ENCODE peak calls at places on chromosome 20, in five cellular contexts. B, H, X, Q and Y are unnamed samples. For H3K27me3, the result is how much of the 10 kb centered on the place peaks cover.

GRCh38 chr20:59071224-59071623 is 28.6 kb upstream of the PRELID3B start:
- DNase-seq in B (no peak), H (no peak), X (no peak), Q (no peak), Y (no peak)

GRCh38 chr20:45304464-45304999 is 2.1 kb upstream of the RBPJL start:
- DNase-seq in B (no peak), H (no peak), X (no peak), Q (no peak), Y (no peak)

GRCh38 chr20:25720285-25720684 is 23.6 kb upstream of the ZNF337 start:
- DNase-seq in B (no peak), H (no peak), X (no peak), Q (no peak), Y (no peak)

GRCh38 chr20:22106308-22106938 is 401.0 kb downstream of the PAX1 start:
- DNase-seq in B (no peak), H (no peak), X (peak), Q (no peak), Y (peak)

GRCh38 chr20:15875446-15875845 is 697.8 kb downstream of the KIF16B start:
- DNase-seq in B (no peak), H (no peak), X (no peak), Q (no peak), Y (peak)

GRCh38 chr20:36604952-36605308 is 649 bp upstream of the RAB5IF start:
- DNase-seq in B (peak), H (peak), X (peak), Q (no peak), Y (peak)

GRCh38 chr20:32536861-32537656 is 48.1 kb downstream of the NOL4L start:
- DNase-seq in B (no peak), H (peak), X (peak), Q (no peak), Y (peak)

GRCh38 chr20:37443596-37443995 is 77.5 kb upstream of the NNAT start:
- DNase-seq in B (no peak), H (no peak), X (no peak), Q (no peak), Y (no peak)

GRCh38 chr20:57450419-57450818 is 59.2 kb downstream of the RBM38 start:
- DNase-seq in B (peak), H (no peak), X (peak), Q (no peak), Y (no peak)

GRCh38 chr20:19427480-19427879 is 215.0 kb downstream of the SLC24A3 start:
- DNase-seq in B (no peak), H (no peak), X (no peak), Q (peak), Y (peak)

GRCh38 chr20:62366370-62367135 is 559 bp downstream of the LAMA5 start:
- DNase-seq in B (peak), H (peak), X (peak), Q (no peak), Y (no peak)

GRCh38 chr20:58515240-58516212 is at the start of gene APCDD1L:
- DNase-seq in B (no peak), H (no peak), X (peak), Q (no peak), Y (no peak)

DNA sequence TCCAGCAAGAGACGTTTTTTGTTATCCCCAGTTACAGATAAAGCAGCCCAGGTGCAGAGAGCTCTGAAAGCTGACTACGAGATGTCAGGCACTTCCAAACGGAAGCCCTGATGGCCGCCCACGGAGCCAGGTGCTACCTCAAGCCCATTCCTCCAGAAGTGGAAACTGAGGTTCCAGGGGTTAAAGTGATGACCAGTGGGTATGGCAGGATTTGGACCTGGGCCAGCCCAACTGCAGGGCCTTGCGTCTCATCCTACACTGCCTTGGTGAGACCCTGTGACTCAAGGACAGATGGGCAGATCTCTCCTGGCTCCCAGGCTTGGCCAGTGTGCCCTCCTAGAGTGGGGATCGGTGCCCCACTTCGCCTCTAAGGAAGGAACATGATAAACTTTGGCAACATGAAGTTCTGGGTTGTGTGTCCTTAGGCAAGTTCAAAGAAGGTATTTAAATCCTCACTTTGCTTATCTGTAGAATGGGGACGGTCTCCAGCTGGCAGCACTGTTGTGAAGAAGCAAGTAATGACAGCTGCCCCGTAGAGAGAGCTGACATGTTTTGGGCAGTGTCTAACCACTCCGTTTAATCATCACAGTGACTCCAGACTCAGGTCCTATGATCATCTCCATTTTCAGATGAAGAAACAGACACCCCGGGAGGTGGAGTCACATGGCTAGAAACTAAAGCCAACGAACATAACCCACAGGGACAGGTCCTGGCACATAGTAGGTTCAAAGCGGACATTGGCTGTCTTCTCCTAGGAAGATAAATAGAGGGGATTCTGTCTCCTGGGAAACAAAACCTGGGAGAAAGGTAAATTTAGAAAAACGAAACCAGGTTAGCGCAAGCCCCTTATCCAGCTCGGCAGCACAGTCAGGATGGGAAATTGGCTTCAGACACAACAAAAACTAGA is 34.4 kb upstream of the CDH22 start:
- DNase-seq in B (no peak), H (no peak), X (no peak), Q (no peak), Y (no peak)
- H3K27me3 ChIP-seq in B (under half), H (under half), X (under half), Q (under half), Y (under half)

DNA sequence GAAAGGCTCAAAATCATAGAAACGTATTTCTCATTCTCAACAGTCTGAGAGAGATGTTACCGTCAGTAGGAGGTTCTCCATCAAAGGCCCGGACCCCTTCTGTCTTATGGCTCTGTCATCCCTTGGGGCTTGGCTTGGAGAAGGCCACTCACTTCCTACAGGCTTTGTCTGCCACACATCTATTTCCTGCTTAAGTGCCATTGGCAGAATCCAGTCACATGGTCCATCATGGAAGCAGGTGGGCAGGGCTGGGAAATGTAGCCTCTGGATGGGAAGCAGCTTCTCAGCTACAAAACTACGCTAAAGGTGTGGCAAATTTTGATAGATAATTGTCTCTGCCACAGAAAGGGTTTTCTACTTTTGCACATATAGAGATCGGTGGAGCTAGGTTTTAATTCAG is 12.6 kb upstream of the ZFP64 start:
- DNase-seq in B (no peak), H (no peak), X (peak), Q (no peak), Y (no peak)
- H3K27ac ChIP-seq in B (no peak), H (no peak), X (no peak), Q (no peak), Y (no peak)

DNA sequence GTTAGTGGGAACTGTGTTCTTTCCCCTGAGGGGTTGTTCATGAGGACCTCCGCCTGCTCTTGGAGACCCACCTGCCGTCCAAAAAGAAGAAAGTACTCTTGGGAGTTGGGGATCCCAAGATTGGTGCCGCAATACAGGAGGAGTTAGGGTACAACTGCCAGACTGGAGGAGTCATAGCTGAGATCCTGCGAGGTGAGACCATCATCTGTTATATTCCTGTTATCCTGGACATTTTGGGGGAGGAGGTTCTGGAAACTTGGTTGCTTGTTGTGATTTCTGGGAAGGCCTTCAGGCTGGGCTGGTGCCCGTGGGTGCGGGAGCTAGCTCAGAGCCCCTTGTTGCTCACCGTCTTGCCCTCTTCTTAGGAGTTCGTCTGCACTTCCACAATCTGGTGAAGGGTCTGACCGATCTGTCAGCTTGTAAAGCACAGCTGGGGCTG is 2.0 kb downstream of the NOP56 start:
- DNase-seq in B (no peak), H (no peak), X (no peak), Q (no peak), Y (no peak)
- TF ChIP-seq POLR2A in B (no peak), H (no peak), X (no peak), Q (no peak), Y (no peak)

GRCh38 chr20:61043681-61044080 is 208.4 kb upstream of the CDH4 start:
- DNase-seq in B (no peak), H (no peak), X (no peak), Q (no peak), Y (no peak)
- H3K27me3 ChIP-seq in B (under half), H (under half), X (under half), Q (under half), Y (under half)

GRCh38 chr20:48283470-48284110 is 498.3 kb upstream of the SULF2 start:
- DNase-seq in B (peak), H (peak), X (no peak), Q (peak), Y (no peak)

GRCh38 chr20:48275737-48276342 is 490.6 kb upstream of the SULF2 start:
- DNase-seq in B (no peak), H (no peak), X (no peak), Q (no peak), Y (no peak)

GRCh38 chr20:48282591-48283228 is 497.4 kb upstream of the SULF2 start:
- DNase-seq in B (no peak), H (no peak), X (peak), Q (no peak), Y (peak)

GRCh38 chr20:48275325-48275724 is 490.0 kb upstream of the SULF2 start:
- DNase-seq in B (no peak), H (no peak), X (no peak), Q (no peak), Y (no peak)

DNA sequence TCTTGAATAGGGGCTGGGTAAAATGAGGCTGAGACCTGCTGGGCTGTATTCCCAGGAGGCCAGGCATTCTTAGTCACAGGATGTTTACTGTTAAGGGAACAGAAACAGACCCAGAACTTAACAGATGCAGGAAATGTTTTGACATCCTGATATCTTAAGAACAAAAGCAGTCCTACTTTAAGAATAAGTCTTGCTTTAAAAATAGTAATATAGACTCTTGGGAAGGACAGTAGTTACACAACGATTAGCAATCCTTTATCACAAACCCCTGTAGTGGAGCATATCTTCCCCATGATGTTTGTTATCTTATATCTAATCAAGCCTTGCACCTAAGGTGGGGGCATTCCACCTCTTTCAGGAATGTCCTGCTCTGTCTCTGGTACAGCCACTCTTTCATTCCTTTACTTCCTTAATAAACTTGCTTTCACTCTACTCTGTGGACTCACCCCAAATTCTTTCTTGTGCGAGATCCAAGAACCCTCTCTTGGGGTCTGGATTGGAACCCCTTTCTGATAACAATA is 493.7 kb upstream of the SULF2 start:
- DNase-seq in B (no peak), H (no peak), X (no peak), Q (no peak), Y (no peak)
- H3K27ac ChIP-seq in B (peak), H (no peak), X (no peak), Q (no peak), Y (no peak)